ENCODE peak calls at places on chromosome 1, in nine cellular contexts. One of them, this sample, is unnamed.

GRCh38 chr1:230826166-230826875 is 42.0 kb downstream of the C1orf198 start:
- DNase-seq in hepatocyte: no peak
- DNase-seq in aorta: no peak
- DNase-seq in bronchial epithelial cell: no peak
- DNase-seq in K562: no peak
- DNase-seq in IMR-90: no peak
- DNase-seq in Peyer's patch: no peak
- DNase-seq in astrocyte: no peak
- DNase-seq in transverse colon: no peak
- DNase-seq in this sample: no peak

GRCh38 chr1:1419812-1420653 is 1.0 kb downstream of the ANKRD65 start:
- DNase-seq in hepatocyte: no peak
- DNase-seq in aorta: no peak
- DNase-seq in bronchial epithelial cell: no peak
- DNase-seq in K562: no peak
- DNase-seq in IMR-90: no peak
- DNase-seq in Peyer's patch: no peak
- DNase-seq in astrocyte: no peak
- DNase-seq in transverse colon: no peak
- DNase-seq in this sample: no peak

GRCh38 chr1:230067441-230067870 is 418 bp downstream of the GALNT2 start:
- DNase-seq in hepatocyte: no peak
- DNase-seq in aorta: peak; percentile 80
- DNase-seq in bronchial epithelial cell: no peak
- DNase-seq in K562: peak; percentile 78
- DNase-seq in IMR-90: no peak
- DNase-seq in Peyer's patch: no peak
- DNase-seq in astrocyte: no peak
- DNase-seq in transverse colon: peak; percentile 40
- DNase-seq in this sample: peak; percentile 25

GRCh38 chr1:178451529-178451928 is 45.2 kb downstream of the CLEC20A start:
- DNase-seq in hepatocyte: peak; percentile 23
- DNase-seq in aorta: no peak
- DNase-seq in bronchial epithelial cell: no peak
- DNase-seq in K562: no peak
- DNase-seq in IMR-90: peak; percentile 80
- DNase-seq in Peyer's patch: no peak
- DNase-seq in astrocyte: peak; percentile 65
- DNase-seq in transverse colon: no peak
- DNase-seq in this sample: no peak

GRCh38 chr1:77182083-77182482 is 37.1 kb downstream of the PIGK start:
- DNase-seq in hepatocyte: no peak
- DNase-seq in aorta: no peak
- DNase-seq in bronchial epithelial cell: no peak
- DNase-seq in K562: no peak
- DNase-seq in IMR-90: no peak
- DNase-seq in Peyer's patch: no peak
- DNase-seq in astrocyte: no peak
- DNase-seq in transverse colon: no peak
- DNase-seq in this sample: no peak

GRCh38 chr1:145956776-145957442 is 908 bp downstream of the LIX1L start:
- DNase-seq in hepatocyte: peak; percentile 28
- DNase-seq in aorta: no peak
- DNase-seq in bronchial epithelial cell: no peak
- DNase-seq in K562: no peak
- DNase-seq in IMR-90: peak; percentile 38
- DNase-seq in Peyer's patch: peak; percentile 45
- DNase-seq in astrocyte: peak; percentile 36
- DNase-seq in transverse colon: no peak
- DNase-seq in this sample: peak; percentile 59

GRCh38 chr1:240967070-240967724 is 355.2 kb upstream of the GREM2 start:
- DNase-seq in hepatocyte: peak; percentile 32
- DNase-seq in aorta: no peak
- DNase-seq in bronchial epithelial cell: no peak
- DNase-seq in K562: no peak
- DNase-seq in IMR-90: peak; percentile 0
- DNase-seq in Peyer's patch: no peak
- DNase-seq in astrocyte: no peak
- DNase-seq in transverse colon: no peak
- DNase-seq in this sample: no peak

GRCh38 chr1:50328552-50328951 is 94.7 kb downstream of the DMRTA2 start:
- DNase-seq in hepatocyte: no peak
- DNase-seq in aorta: no peak
- DNase-seq in bronchial epithelial cell: no peak
- DNase-seq in K562: no peak
- DNase-seq in IMR-90: no peak
- DNase-seq in Peyer's patch: no peak
- DNase-seq in astrocyte: no peak
- DNase-seq in transverse colon: no peak
- DNase-seq in this sample: no peak

GRCh38 chr1:209756608-209757445 is 974 bp downstream of the TRAF3IP3 start:
- DNase-seq in hepatocyte: no peak
- DNase-seq in aorta: no peak
- DNase-seq in bronchial epithelial cell: no peak
- DNase-seq in K562: no peak
- DNase-seq in IMR-90: no peak
- DNase-seq in Peyer's patch: peak; percentile 66
- DNase-seq in astrocyte: no peak
- DNase-seq in transverse colon: peak; percentile 29
- DNase-seq in this sample: peak; percentile 35

GRCh38 chr1:39919545-39919944 is 17.8 kb upstream of the MYCL start:
- DNase-seq in hepatocyte: peak; percentile 87
- DNase-seq in aorta: no peak
- DNase-seq in bronchial epithelial cell: peak; percentile 83
- DNase-seq in K562: peak; percentile 85
- DNase-seq in IMR-90: peak; percentile 58
- DNase-seq in Peyer's patch: peak; percentile 76
- DNase-seq in astrocyte: peak; percentile 30
- DNase-seq in transverse colon: peak; percentile 56
- DNase-seq in this sample: no peak

DNA sequence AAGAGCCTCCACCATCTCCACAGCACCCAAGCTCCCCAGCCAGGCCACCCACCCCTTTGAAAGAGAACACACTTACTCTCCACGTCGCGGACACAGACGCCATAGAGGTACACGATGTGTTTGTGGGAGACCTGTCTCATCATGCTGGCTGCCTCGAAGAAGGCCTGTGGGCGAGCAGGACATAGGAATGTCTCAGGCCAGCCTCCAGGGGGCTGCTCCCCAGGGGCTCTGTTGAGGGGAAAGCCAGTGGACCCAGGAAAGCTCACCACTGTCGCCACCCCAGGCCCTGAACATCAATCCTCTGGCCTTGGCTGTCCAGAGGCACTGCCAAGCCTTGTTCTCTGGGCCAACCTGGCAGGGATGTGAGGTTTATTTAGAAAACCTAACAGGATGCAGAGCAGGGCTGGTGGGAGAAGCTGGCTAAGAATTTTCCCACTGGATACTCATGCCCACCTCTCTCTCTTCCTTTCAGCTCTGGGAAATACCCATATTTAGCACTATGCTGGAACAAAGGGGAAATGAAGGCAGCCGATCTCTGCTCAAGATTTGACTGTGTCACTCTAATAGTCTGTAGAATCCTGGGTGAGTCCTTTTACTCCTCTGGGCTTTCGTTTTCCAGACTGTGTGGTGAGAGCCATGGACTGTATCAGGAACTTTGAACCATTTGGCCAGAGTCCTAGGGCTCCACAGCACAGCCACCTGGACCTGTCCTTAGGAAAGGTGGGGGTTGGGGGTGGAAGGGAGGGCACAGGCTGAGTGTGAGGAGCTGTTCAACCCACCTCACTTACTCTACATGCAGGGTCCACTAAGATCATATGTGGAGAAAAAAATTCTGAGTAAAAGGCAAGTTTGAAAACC is 101.9 kb downstream of the RAVER2 start:
- DNase-seq in hepatocyte: no peak
- DNase-seq in aorta: peak; percentile 61
- DNase-seq in bronchial epithelial cell: no peak
- DNase-seq in K562: no peak
- DNase-seq in IMR-90: no peak
- DNase-seq in Peyer's patch: no peak
- DNase-seq in astrocyte: no peak
- DNase-seq in transverse colon: no peak
- DNase-seq in this sample: no peak
- H3K36me3 ChIP-seq in hepatocyte: no peaks in the 10 kb centered on the region
- H3K36me3 ChIP-seq in aorta: no peaks in the 10 kb centered on the region
- H3K36me3 ChIP-seq in bronchial epithelial cell: peaks cover 9% of the 10 kb centered on the region
- H3K36me3 ChIP-seq in K562: peaks cover 51% of the 10 kb centered on the region
- H3K36me3 ChIP-seq in IMR-90: peaks cover 70% of the 10 kb centered on the region
- H3K36me3 ChIP-seq in Peyer's patch: peaks cover 81% of the 10 kb centered on the region
- H3K36me3 ChIP-seq in astrocyte: peaks cover 15% of the 10 kb centered on the region
- H3K36me3 ChIP-seq in transverse colon: peaks cover 46% of the 10 kb centered on the region
- H3K36me3 ChIP-seq in this sample: peaks cover 8% of the 10 kb centered on the region

DNA sequence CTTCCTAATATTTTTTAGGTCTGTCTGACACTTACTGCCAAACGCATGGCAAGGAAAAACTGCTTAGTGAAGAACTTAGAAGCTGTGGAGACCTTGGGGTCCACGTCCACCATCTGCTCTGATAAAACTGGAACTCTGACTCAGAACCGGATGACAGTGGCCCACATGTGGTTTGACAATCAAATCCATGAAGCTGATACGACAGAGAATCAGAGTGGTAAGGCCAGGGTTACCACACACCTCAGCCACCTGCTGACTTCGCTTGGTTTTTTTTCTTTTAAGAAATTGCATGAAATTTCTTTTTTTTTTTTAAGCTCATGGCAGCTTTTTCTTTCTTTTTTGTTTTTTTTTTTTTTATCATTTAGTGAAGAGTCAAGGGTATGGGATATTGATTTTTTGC is 17.2 kb downstream of the ATP1A1 start:
- DNase-seq in hepatocyte: no peak
- DNase-seq in aorta: no peak
- DNase-seq in bronchial epithelial cell: no peak
- DNase-seq in K562: no peak
- DNase-seq in IMR-90: no peak
- DNase-seq in Peyer's patch: no peak
- DNase-seq in astrocyte: no peak
- DNase-seq in transverse colon: no peak
- DNase-seq in this sample: no peak
- H3K36me3 ChIP-seq in hepatocyte: peaks cover 20% of the 10 kb centered on the region
- H3K36me3 ChIP-seq in aorta: peaks cover 22% of the 10 kb centered on the region
- H3K36me3 ChIP-seq in bronchial epithelial cell: peaks cover 39% of the 10 kb centered on the region
- H3K36me3 ChIP-seq in K562: peaks cover 98% of the 10 kb centered on the region
- H3K36me3 ChIP-seq in IMR-90: peaks cover 55% of the 10 kb centered on the region
- H3K36me3 ChIP-seq in Peyer's patch: peaks cover 100% of the 10 kb centered on the region
- H3K36me3 ChIP-seq in astrocyte: peaks cover 78% of the 10 kb centered on the region
- H3K36me3 ChIP-seq in transverse colon: peaks cover 95% of the 10 kb centered on the region
- H3K36me3 ChIP-seq in this sample: peaks cover 63% of the 10 kb centered on the region

GRCh38 chr1:21160263-21160662 is 16.4 kb downstream of the EIF4G3 start:
- DNase-seq in hepatocyte: no peak
- DNase-seq in aorta: no peak
- DNase-seq in bronchial epithelial cell: no peak
- DNase-seq in K562: no peak
- DNase-seq in IMR-90: no peak
- DNase-seq in Peyer's patch: no peak
- DNase-seq in astrocyte: no peak
- DNase-seq in transverse colon: no peak
- DNase-seq in this sample: no peak

GRCh38 chr1:21165076-21165475 is 11.6 kb downstream of the EIF4G3 start:
- DNase-seq in hepatocyte: no peak
- DNase-seq in aorta: no peak
- DNase-seq in bronchial epithelial cell: no peak
- DNase-seq in K562: no peak
- DNase-seq in IMR-90: no peak
- DNase-seq in Peyer's patch: no peak
- DNase-seq in astrocyte: no peak
- DNase-seq in transverse colon: no peak
- DNase-seq in this sample: no peak

GRCh38 chr1:21162740-21163464 is 13.8 kb downstream of the EIF4G3 start:
- DNase-seq in hepatocyte: no peak
- DNase-seq in aorta: no peak
- DNase-seq in bronchial epithelial cell: no peak
- DNase-seq in K562: no peak
- DNase-seq in IMR-90: no peak
- DNase-seq in Peyer's patch: no peak
- DNase-seq in astrocyte: no peak
- DNase-seq in transverse colon: no peak
- DNase-seq in this sample: no peak

GRCh38 chr1:21164266-21164665 is 12.4 kb downstream of the EIF4G3 start:
- DNase-seq in hepatocyte: no peak
- DNase-seq in aorta: no peak
- DNase-seq in bronchial epithelial cell: no peak
- DNase-seq in K562: no peak
- DNase-seq in IMR-90: no peak
- DNase-seq in Peyer's patch: no peak
- DNase-seq in astrocyte: no peak
- DNase-seq in transverse colon: no peak
- DNase-seq in this sample: no peak

GRCh38 chr1:21161842-21162241 is 14.9 kb downstream of the EIF4G3 start:
- DNase-seq in hepatocyte: no peak
- DNase-seq in aorta: no peak
- DNase-seq in bronchial epithelial cell: no peak
- DNase-seq in K562: no peak
- DNase-seq in IMR-90: no peak
- DNase-seq in Peyer's patch: no peak
- DNase-seq in astrocyte: no peak
- DNase-seq in transverse colon: no peak
- DNase-seq in this sample: no peak
- H3K36me3 ChIP-seq in hepatocyte: no peaks in the 10 kb centered on the region
- H3K36me3 ChIP-seq in aorta: no peaks in the 10 kb centered on the region
- H3K36me3 ChIP-seq in bronchial epithelial cell: peaks cover 4% of the 10 kb centered on the region
- H3K36me3 ChIP-seq in K562: peaks cover 4% of the 10 kb centered on the region
- H3K36me3 ChIP-seq in IMR-90: peaks cover 15% of the 10 kb centered on the region
- H3K36me3 ChIP-seq in Peyer's patch: peaks cover 22% of the 10 kb centered on the region
- H3K36me3 ChIP-seq in astrocyte: peaks cover 4% of the 10 kb centered on the region
- H3K36me3 ChIP-seq in transverse colon: peaks cover 10% of the 10 kb centered on the region
- H3K36me3 ChIP-seq in this sample: no peaks in the 10 kb centered on the region

GRCh38 chr1:235342471-235342870 is 14.1 kb downstream of the GGPS1 start:
- DNase-seq in hepatocyte: no peak
- DNase-seq in aorta: no peak
- DNase-seq in bronchial epithelial cell: no peak
- DNase-seq in K562: no peak
- DNase-seq in IMR-90: no peak
- DNase-seq in Peyer's patch: no peak
- DNase-seq in astrocyte: no peak
- DNase-seq in transverse colon: no peak
- DNase-seq in this sample: no peak

GRCh38 chr1:235342039-235342438 is 13.7 kb downstream of the GGPS1 start:
- DNase-seq in hepatocyte: no peak
- DNase-seq in aorta: no peak
- DNase-seq in bronchial epithelial cell: no peak
- DNase-seq in K562: no peak
- DNase-seq in IMR-90: no peak
- DNase-seq in Peyer's patch: no peak
- DNase-seq in astrocyte: no peak
- DNase-seq in transverse colon: no peak
- DNase-seq in this sample: no peak

GRCh38 chr1:235331391-235331790 is 3.0 kb downstream of the GGPS1 start:
- DNase-seq in hepatocyte: no peak
- DNase-seq in aorta: no peak
- DNase-seq in bronchial epithelial cell: no peak
- DNase-seq in K562: no peak
- DNase-seq in IMR-90: no peak
- DNase-seq in Peyer's patch: no peak
- DNase-seq in astrocyte: no peak
- DNase-seq in transverse colon: no peak
- DNase-seq in this sample: no peak

GRCh38 chr1:235341334-235341733 is 13.0 kb downstream of the GGPS1 start:
- DNase-seq in hepatocyte: no peak
- DNase-seq in aorta: no peak
- DNase-seq in bronchial epithelial cell: no peak
- DNase-seq in K562: no peak
- DNase-seq in IMR-90: no peak
- DNase-seq in Peyer's patch: no peak
- DNase-seq in astrocyte: no peak
- DNase-seq in transverse colon: no peak
- DNase-seq in this sample: no peak

GRCh38 chr1:235336903-235337302 is 8.5 kb downstream of the GGPS1 start:
- DNase-seq in hepatocyte: no peak
- DNase-seq in aorta: no peak
- DNase-seq in bronchial epithelial cell: no peak
- DNase-seq in K562: no peak
- DNase-seq in IMR-90: peak; percentile 39
- DNase-seq in Peyer's patch: no peak
- DNase-seq in astrocyte: no peak
- DNase-seq in transverse colon: no peak
- DNase-seq in this sample: peak; percentile 23
- H3K36me3 ChIP-seq in hepatocyte: no peaks in the 10 kb centered on the region
- H3K36me3 ChIP-seq in aorta: no peaks in the 10 kb centered on the region
- H3K36me3 ChIP-seq in bronchial epithelial cell: peaks cover 3% of the 10 kb centered on the region
- H3K36me3 ChIP-seq in K562: peaks cover 47% of the 10 kb centered on the region
- H3K36me3 ChIP-seq in IMR-90: peaks cover 22% of the 10 kb centered on the region
- H3K36me3 ChIP-seq in Peyer's patch: peaks cover 32% of the 10 kb centered on the region
- H3K36me3 ChIP-seq in astrocyte: peaks cover 9% of the 10 kb centered on the region
- H3K36me3 ChIP-seq in transverse colon: peaks cover 18% of the 10 kb centered on the region
- H3K36me3 ChIP-seq in this sample: peaks cover 55% of the 10 kb centered on the region

This sample was measured in heart left ventricle.